ENCODE peak calls at places on chromosome 10, in eight cellular contexts. X is right lobe of liver; S is CD4-positive, alpha-beta T cell; H is nephron progenitor cell; P is progenitor cell of endocrine pancreas; B is transverse colon; E is lower lobe of right lung; M is AG09319. Y is an unnamed sample.

GRCh38 chr10:3046210-3046779 is 21.1 kb upstream of the PFKP start:
- DNase-seq in X (no peak), S (no peak), H (no peak), P (no peak), B (no peak), E (no peak), M (no peak), Y (no peak)

GRCh38 chr10:108578258-108578657 is 1345.1 kb downstream of the XPNPEP1 start:
- DNase-seq in X (no peak), S (no peak), H (no peak), P (no peak), B (no peak), E (no peak), M (no peak), Y (no peak)

GRCh38 chr10:84432891-84433290 is 104.5 kb downstream of the CCSER2 start:
- DNase-seq in X (no peak), S (no peak), H (no peak), P (no peak), B (no peak), E (no peak), M (no peak), Y (no peak)

GRCh38 chr10:72525277-72525676 is 100.6 kb downstream of the MICU1 start:
- DNase-seq in X (no peak), S (no peak), H (no peak), P (no peak), B (no peak), E (no peak), M (no peak), Y (no peak)

GRCh38 chr10:11773777-11774441 is 31.7 kb downstream of the ECHDC3 start:
- DNase-seq in X (no peak), S (no peak), H (peak; percentile 27), P (no peak), B (no peak), E (no peak), M (no peak), Y (no peak)

GRCh38 chr10:59175538-59176240 is 754 bp upstream of the PHYHIPL start:
- DNase-seq in X (peak; percentile 29), S (no peak), H (no peak), P (peak; percentile 10), B (no peak), E (peak; percentile 20), M (no peak), Y (no peak)

GRCh38 chr10:131200856-131201470 is 110.6 kb downstream of the TCERG1L start:
- DNase-seq in X (no peak), S (no peak), H (no peak), P (peak; percentile 3), B (no peak), E (peak; percentile 20), M (no peak), Y (no peak)

GRCh38 chr10:114708717-114709352 is 50.8 kb upstream of the ABLIM1 start:
- DNase-seq in X (no peak), S (no peak), H (no peak), P (no peak), B (no peak), E (no peak), M (no peak), Y (no peak)

GRCh38 chr10:124756156-124756555 is 12.0 kb upstream of the FAM53B start:
- DNase-seq in X (no peak), S (no peak), H (no peak), P (no peak), B (no peak), E (no peak), M (no peak), Y (no peak)

GRCh38 chr10:120077707-120078492 is 185.4 kb downstream of the SEC23IP start:
- DNase-seq in X (no peak), S (no peak), H (no peak), P (no peak), B (no peak), E (no peak), M (no peak), Y (peak; percentile 2)

DNA sequence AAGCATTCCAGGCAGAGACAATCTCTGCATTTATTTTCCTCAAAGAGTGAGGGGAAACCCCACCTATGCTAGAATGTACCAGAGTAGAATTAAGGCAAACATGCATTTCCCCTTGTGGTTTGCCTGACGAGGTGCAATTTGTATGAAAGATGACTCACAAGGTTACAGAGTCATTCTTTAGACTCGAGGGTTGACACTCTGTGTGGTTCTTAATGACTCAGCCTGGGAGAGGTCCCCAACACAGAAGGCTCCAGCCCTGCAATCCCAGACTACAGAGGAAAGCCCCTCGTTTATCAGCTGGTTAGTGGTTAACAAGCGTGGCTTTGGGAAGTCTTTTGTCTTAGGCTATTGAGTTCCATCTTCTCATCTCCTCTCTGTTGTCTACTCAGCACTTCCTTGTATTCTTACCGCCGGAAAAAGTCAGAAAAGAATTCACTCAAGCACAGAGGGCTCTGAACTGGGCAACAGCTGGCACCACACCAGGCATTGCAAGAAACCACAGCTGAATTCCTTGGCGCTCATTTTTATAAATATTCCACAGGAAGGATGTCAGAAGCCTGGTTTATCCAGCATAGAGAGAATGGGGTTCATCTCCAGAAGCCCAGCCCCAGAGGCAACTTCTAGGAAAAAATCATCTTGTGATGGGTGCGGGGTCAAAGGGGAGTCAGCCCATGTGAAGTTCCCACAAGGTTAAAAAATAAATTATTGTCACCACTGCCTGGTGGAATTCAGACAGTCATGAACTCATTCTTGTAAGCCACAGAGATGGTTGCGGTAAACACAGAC is 24.4 kb upstream of the SVIL start:
- DNase-seq in X (no peak), S (peak; percentile 29), H (no peak), P (no peak), B (peak; percentile 29), E (peak; percentile 67), M (peak; percentile 91), Y (peak; percentile 78)
- TF ChIP-seq CTCF in X (no peak), S (peak; percentile 48), H (no peak), P (no peak), B (peak; percentile 56), E (peak; percentile 43), M (peak; percentile 24), Y (no peak)

GRCh38 chr10:102393411-102394078 is 2.0 kb upstream of the NFKB2 start:
- DNase-seq in X (no peak), S (no peak), H (no peak), P (no peak), B (no peak), E (no peak), M (no peak), Y (peak; percentile 17)
- TF ChIP-seq CTCF in X (no peak), S (peak; percentile 87), H (peak; percentile 95), P (no peak), B (no peak), E (peak; percentile 97), M (peak; percentile 90), Y (peak; percentile 91)

DNA sequence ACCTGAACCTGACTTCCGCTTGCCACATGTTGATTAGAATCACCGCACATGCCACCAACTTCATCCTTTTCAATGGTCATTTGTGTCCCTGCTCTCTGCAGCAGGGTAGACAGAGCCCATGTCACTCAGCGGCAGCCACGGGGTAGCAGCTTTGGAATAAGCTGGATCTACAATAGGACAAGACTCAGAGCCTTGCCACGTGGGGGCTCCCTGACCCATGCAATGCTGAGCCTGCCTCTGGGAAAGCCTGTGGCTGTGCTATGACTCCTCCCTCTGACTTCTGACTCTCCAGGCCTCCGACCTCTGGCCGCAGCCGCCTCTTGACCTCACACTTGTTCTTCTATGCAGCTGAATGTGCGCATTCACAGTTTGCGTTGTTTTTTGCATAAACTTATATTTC is 197.8 kb upstream of the MKI67 start:
- DNase-seq in X (peak; percentile 77), S (no peak), H (peak; percentile 53), P (no peak), B (peak; percentile 9), E (no peak), M (no peak), Y (peak; percentile 4)
- TF ChIP-seq CTCF in X (peak; percentile 14), S (no peak), H (peak; percentile 22), P (peak; percentile 28), B (no peak), E (peak; percentile 20), M (no peak), Y (no peak)

DNA sequence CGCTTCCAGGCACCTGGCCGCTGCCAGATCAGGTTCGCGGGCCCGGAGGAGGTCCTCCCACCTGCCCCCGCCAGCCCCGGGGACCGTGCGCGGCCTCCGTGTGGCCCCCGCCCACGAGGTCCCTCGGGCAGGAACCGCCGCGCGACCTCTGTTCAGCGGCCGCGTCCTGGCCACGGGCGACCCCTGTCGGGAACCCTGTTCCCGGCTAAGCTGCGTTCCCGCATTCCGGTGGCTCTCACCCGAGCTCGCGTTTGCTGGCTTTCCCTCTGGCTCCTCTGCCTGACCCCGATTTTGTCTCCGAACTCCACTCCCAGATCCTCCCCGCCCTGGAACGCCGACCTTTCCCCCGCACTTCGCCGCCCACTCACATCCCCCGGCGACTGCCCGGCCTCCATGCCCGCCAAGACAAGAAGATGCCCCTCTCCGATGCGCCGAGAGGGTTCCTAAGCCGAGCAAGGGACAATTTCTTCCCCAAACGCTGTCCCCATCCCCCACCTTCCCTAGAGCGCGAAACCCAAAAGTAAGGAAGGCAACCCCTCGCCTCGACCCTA is 2.3 kb downstream of the SFMBT2 start:
- DNase-seq in X (peak; percentile 51), S (peak; percentile 39), H (peak; percentile 77), P (peak; percentile 58), B (peak; percentile 50), E (peak; percentile 71), M (no peak), Y (peak; percentile 63)
- TF ChIP-seq CTCF in X (no peak), S (peak; percentile 62), H (peak; percentile 45), P (peak; percentile 70), B (peak; percentile 12), E (peak; percentile 52), M (peak; percentile 34), Y (peak; percentile 51)

GRCh38 chr10:104254493-104255243 is at the start of gene GSTO1:
- DNase-seq in X (peak; percentile 84), S (peak; percentile 33), H (peak; percentile 70), P (peak; percentile 18), B (peak; percentile 82), E (peak; percentile 92), M (peak; percentile 44), Y (peak; percentile 64)
- TF ChIP-seq CTCF in X (no peak), S (no peak), H (no peak), P (no peak), B (no peak), E (no peak), M (no peak), Y (no peak)

GRCh38 chr10:6700066-6700465 is 120.0 kb upstream of the PRKCQ start:
- DNase-seq in X (no peak), S (no peak), H (no peak), P (no peak), B (no peak), E (no peak), M (no peak), Y (no peak)
- TF ChIP-seq CTCF in X (no peak), S (no peak), H (no peak), P (no peak), B (no peak), E (no peak), M (no peak), Y (no peak)

DNA sequence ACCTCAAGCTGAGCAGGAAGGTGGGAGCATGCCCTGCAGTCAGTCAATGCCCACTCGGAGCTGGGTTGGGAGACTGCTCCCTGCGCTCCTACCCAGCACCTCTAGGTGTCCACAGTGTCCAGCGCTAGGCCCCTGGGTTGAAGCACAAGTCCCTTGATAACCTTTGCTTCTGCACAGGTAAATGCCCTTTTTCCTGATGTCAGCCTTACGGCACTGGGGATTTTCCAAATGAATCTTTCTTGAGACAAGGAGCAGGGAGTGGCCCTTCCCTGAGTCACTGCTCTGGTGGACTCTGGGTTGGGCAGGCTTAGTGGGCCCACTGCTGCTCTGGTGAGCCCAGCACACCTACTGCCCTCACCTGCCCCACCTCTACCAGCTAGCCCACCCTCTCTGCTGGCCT is 61.9 kb upstream of the OPN4 start:
- DNase-seq in X (peak; percentile 54), S (no peak), H (no peak), P (no peak), B (no peak), E (no peak), M (no peak), Y (no peak)
- TF ChIP-seq CTCF in X (peak; percentile 47), S (no peak), H (no peak), P (peak; percentile 45), B (no peak), E (no peak), M (no peak), Y (no peak)

Y was measured in activated CD8-positive, alpha-beta T cell treated with anti-CD3 and anti-CD28 coated beads for 36 hours.